ENCODE peak calls at places on chromosomes 12 and 14, in six cellular contexts. S is coronary artery, B is left ventricle myocardium inferior, A is OCI-LY7, F is bronchial epithelial cell, Q is cardiac fibroblast. V is an unnamed sample.
A peak's percentile ranks its signal among the peaks of the same experiment; 100 is the strongest.

GRCh38 chr14:75636100-75636692 is 24.5 kb downstream of the ERG28 start:
- DNase-seq in A (no peak), S (no peak), F (no peak), B (no peak), Q (peak; percentile 54), V (no peak)

GRCh38 chr12:54006700-54007220 is 2.0 kb upstream of the HOXC8 start:
- DNase-seq in F (no peak), Q (no peak), B (no peak), S (no peak), A (no peak), V (no peak)

GRCh38 chr12:103864710-103865109 is 23.7 kb upstream of the NT5DC3 start:
- DNase-seq in S (no peak), F (no peak), B (no peak), Q (no peak), A (no peak), V (no peak)

GRCh38 chr12:41988715-41989114 is 156.0 kb downstream of the GXYLT1 start:
- DNase-seq in A (no peak), F (no peak), S (no peak), Q (no peak), B (no peak), V (no peak)

GRCh38 chr12:67042697-67043131 is 226.4 kb upstream of the CAND1 start:
- DNase-seq in F (peak; percentile 56), A (no peak), Q (peak; percentile 3), B (no peak), S (no peak), V (peak; percentile 60)

GRCh38 chr12:5309654-5310053 is 122.3 kb upstream of the NTF3 start:
- DNase-seq in S (no peak), F (no peak), B (no peak), A (no peak), Q (no peak), V (no peak)

GRCh38 chr14:98977451-98977850 is 294.5 kb downstream of the BCL11B start:
- DNase-seq in Q (no peak), S (no peak), B (no peak), A (no peak), F (no peak), V (no peak)

GRCh38 chr14:81516941-81517797 is 16.5 kb downstream of the SEL1L start:
- DNase-seq in S (no peak), A (no peak), B (no peak), Q (peak; percentile 82), F (no peak), V (no peak)

GRCh38 chr12:9761407-9761736 is 671 bp upstream of the CD69 start:
- DNase-seq in A (no peak), Q (no peak), F (no peak), S (no peak), B (no peak), V (no peak)

GRCh38 chr12:16573652-16574077 is 32.3 kb downstream of the LMO3 start:
- DNase-seq in A (no peak), Q (peak; percentile 95), B (peak; percentile 31), S (no peak), F (peak; percentile 96), V (peak; percentile 48)

GRCh38 chr12:114916531-114916930 is 232.6 kb upstream of the TBX3 start:
- DNase-seq in Q (peak; percentile 67), F (no peak), B (no peak), A (no peak), S (no peak), V (no peak)

GRCh38 chr12:50215033-50215432 is 47.9 kb upstream of the CERS5 start:
- DNase-seq in A (no peak), Q (peak; percentile 64), S (no peak), F (peak; percentile 51), B (no peak), V (peak; percentile 36)

GRCh38 chr14:68682166-68683103 is 110.4 kb downstream of the ZFP36L1 start:
- DNase-seq in F (peak; percentile 82), A (peak; percentile 89), Q (peak; percentile 99), S (no peak), B (no peak), V (peak; percentile 81)

GRCh38 chr14:69711065-69711464 is 55.9 kb upstream of the SRSF5 start:
- DNase-seq in F (no peak), A (no peak), B (peak; percentile 86), S (no peak), Q (peak; percentile 41), V (no peak)

GRCh38 chr12:122081697-122082221 is 3.2 kb downstream of the MLXIP start:
- DNase-seq in A (peak; percentile 85), F (peak; percentile 40), B (peak; percentile 60), S (no peak), Q (peak; percentile 91), V (no peak)

GRCh38 chr12:31325524-31325875 is 450 bp downstream of the SINHCAF start:
- DNase-seq in F (no peak), B (no peak), S (peak; percentile 72), Q (no peak), A (peak; percentile 46), V (no peak)

GRCh38 chr14:103930051-103930604 is 1.9 kb downstream of the TDRD9 start:
- DNase-seq in F (no peak), B (no peak), Q (no peak), A (no peak), S (no peak), V (no peak)

GRCh38 chr12:131896811-131897270 is 2.4 kb downstream of the ULK1 start:
- DNase-seq in F (no peak), B (peak; percentile 92), A (no peak), Q (no peak), S (no peak), V (no peak)

GRCh38 chr14:102731871-102732800 is 45.1 kb upstream of the TRAF3 start:
- DNase-seq in S (no peak), B (no peak), F (no peak), Q (no peak), A (no peak), V (no peak)

GRCh38 chr12:125149160-125150108 is 84.2 kb downstream of the AACS start:
- DNase-seq in F (no peak), S (no peak), B (no peak), A (peak; percentile 99), Q (no peak), V (no peak)

GRCh38 chr14:52235866-52236510 is 31.5 kb upstream of the PTGDR start:
- DNase-seq in B (no peak), Q (no peak), F (no peak), S (no peak), A (no peak), V (no peak)

GRCh38 chr14:89856871-89857345 is 97.6 kb downstream of the EFCAB11 start:
- DNase-seq in S (no peak), F (peak; percentile 55), Q (peak; percentile 56), A (no peak), B (no peak), V (peak; percentile 34)

DNA sequence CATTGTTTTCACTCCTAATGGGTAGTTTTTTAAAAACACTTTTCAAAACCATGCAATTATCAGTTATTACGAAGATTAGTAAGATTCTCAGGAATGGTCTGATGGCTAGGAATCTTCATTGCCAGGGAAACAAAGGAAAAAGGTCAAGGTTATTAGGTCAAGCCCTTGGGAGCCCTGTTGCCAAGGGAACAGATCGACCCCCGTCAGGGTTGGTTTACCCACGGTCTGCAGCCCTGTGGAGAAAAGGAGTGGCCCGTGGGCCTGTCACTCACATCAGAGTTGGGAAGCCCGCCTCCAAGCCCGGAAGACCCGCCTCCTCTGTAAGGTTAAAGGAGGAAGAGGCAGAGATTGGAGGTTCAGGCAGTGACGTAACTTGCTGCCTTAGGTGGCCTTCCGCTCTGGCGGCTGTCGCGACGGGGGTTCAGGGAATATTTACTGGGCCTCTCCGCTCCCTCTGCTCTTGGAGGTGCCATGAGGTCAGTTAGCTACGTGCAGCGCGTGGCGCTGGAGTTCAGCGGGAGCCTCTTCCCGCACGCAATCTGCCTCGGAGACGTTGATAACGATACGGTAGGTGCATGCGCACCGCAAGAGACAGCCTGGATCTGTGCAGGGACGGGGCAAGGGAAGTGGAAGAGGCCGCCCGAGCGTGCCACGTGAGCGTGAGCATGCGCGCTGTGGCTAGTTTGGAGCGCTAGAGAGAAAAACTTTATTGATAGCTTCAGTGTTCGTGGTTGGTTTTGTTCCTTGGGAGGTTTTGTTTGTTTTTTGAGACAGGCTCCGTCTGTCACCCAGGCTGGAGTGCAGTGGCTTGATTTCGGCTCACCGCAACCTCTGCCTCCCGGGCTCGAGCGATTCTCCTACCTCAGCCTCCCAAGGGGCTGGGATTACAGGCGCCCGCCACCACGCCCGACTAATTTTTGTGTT is at the start of gene ITFG2:
- DNase-seq in Q (peak; percentile 98), A (peak; percentile 99), F (peak; percentile 95), B (peak; percentile 98), S (peak; percentile 98), V (peak; percentile 98)
- TF ChIP-seq CTCF in Q (no peak), A (no peak), F (no peak), B (no peak), S (no peak), V (no peak)

DNA sequence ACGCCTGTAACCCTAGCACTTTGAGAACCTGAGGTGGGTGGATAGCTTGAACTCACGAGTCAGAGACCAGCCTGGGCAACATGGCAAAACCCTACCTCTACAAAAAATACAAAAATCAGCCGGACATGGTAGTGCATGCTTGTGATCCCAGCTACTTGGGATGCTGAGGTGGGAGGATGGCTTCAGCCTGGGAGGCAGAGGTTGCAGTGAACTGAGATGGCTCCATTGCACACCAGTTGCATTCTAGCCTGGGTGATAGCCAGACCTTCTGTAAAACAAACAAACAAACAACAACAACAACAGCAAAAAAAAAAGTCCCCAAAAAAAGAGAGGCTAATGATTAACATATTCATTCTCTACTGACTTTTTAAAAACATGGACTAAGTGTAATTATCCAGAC is 451.0 kb upstream of the RGS6 start:
- DNase-seq in F (no peak), Q (no peak), B (no peak), S (no peak), A (no peak), V (no peak)
- H3K4me3 ChIP-seq in F (no peak overlapping the region), Q (no peak overlapping the region), B (no peak overlapping the region), S (no peak overlapping the region), A (no peak overlapping the region), V (no peak overlapping the region)

GRCh38 chr12:119157528-119157927 is 21.2 kb upstream of the HSPB8 start:
- DNase-seq in A (no peak), B (peak; percentile 79), Q (no peak), F (no peak), S (peak; percentile 78), V (no peak)

GRCh38 chr12:119158004-119158776 is 20.5 kb upstream of the HSPB8 start:
- DNase-seq in A (no peak), Q (no peak), B (no peak), S (peak; percentile 77), F (no peak), V (no peak)

GRCh38 chr12:119154435-119154818 is 24.3 kb upstream of the HSPB8 start:
- DNase-seq in S (no peak), B (no peak), F (no peak), Q (no peak), A (no peak), V (no peak)

GRCh38 chr12:119153477-119154434 is 25.0 kb upstream of the HSPB8 start:
- DNase-seq in F (peak; percentile 12), A (no peak), B (peak; percentile 49), Q (peak; percentile 4), S (no peak), V (no peak)

DNA sequence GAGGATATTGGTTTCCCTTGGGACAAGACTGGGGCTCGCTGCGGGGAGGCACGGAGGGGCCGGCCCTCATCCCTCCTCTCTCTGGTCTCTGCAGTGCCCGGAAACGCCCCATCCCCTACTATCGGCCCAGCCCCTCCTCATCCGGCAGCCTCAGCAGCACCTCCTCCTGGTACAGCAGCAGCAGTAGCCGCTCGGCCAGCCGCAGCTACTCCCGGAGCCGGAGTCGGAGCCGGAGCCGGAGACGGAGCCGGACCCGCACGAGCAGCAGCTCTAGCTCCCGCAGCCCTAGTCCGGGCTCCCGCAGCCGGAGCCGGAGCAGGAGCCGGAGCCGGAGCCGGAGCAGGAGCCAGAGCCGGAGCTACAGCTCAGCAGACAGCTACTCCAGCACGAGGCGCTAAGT is 22.3 kb upstream of the HSPB8 start:
- DNase-seq in F (no peak), Q (no peak), S (no peak), B (no peak), A (no peak), V (no peak)
- TF ChIP-seq CTCF in F (no peak), Q (no peak), S (no peak), B (peak; percentile 26), A (no peak), V (no peak)

GRCh38 chr14:64213853-64214570 is 80.2 kb downstream of the ESR2 start:
- DNase-seq in S (no peak), Q (no peak), A (no peak), F (no peak), B (no peak), V (no peak)
- H3K4me3 ChIP-seq in S (no peak overlapping the region), Q (no peak overlapping the region), A (no peak overlapping the region), F (no peak overlapping the region), B (peak overlapping the region; percentile 68), V (no peak overlapping the region)

V was measured in epithelial cell of esophagus.